ENCODE peak calls at places on chromosomes 4 and X, in eight cellular contexts. B is tibial artery, O is esophagus muscularis mucosa, P is GM12878, K is psoas muscle, T is GM23248, Q is mammary epithelial cell, A is transverse colon. F is an unnamed sample.

GRCh38 chrX:149648932-149649331 is 17.3 kb upstream of the TMEM185A start:
- DNase-seq in B (no peak), O (peak; percentile 78), P (no peak), K (no peak), T (no peak), Q (no peak), A (no peak), F (no peak)

GRCh38 chr4:159946983-159947645 is 844.2 kb downstream of the RAPGEF2 start:
- DNase-seq in B (no peak), O (no peak), P (peak; percentile 2), K (no peak), T (peak; percentile 62), Q (peak; percentile 62), A (no peak), F (peak; percentile 61)

GRCh38 chr4:22897520-22898108 is 204.9 kb downstream of the GBA3 start:
- DNase-seq in B (no peak), O (no peak), P (no peak), K (no peak), T (peak; percentile 29), Q (peak; percentile 4), A (peak; percentile 35), F (peak; percentile 56)

GRCh38 chrX:137566746-137567473 is 983 bp downstream of the ZIC3 start:
- DNase-seq in B (no peak), O (no peak), P (no peak), K (no peak), T (peak; percentile 12), Q (no peak), A (no peak), F (no peak)

GRCh38 chr4:175470141-175470540 is 341.9 kb downstream of the GPM6A start:
- DNase-seq in B (no peak), O (no peak), P (no peak), K (no peak), T (peak; percentile 36), Q (peak; percentile 18), A (no peak), F (no peak)

GRCh38 chrX:74449322-74449936 is 28.1 kb downstream of the SLC16A2 start:
- DNase-seq in B (no peak), O (no peak), P (no peak), K (no peak), T (peak; percentile 14), Q (peak; percentile 76), A (no peak), F (no peak)

GRCh38 chrX:69128573-69128972 is 36.7 kb downstream of the PJA1 start:
- DNase-seq in B (peak; percentile 24), O (no peak), P (no peak), K (no peak), T (peak; percentile 58), Q (no peak), A (no peak), F (no peak)

GRCh38 chr4:109440948-109441347 is 7.3 kb downstream of the SEC24B start:
- DNase-seq in B (no peak), O (no peak), P (no peak), K (no peak), T (peak; percentile 46), Q (peak; percentile 83), A (no peak), F (no peak)

GRCh38 chr4:1449475-1449832 is 43.2 kb upstream of the NKX1-1 start:
- DNase-seq in B (no peak), O (no peak), P (no peak), K (no peak), T (no peak), Q (no peak), A (no peak), F (no peak)

GRCh38 chr4:159837071-159837470 is 734.2 kb downstream of the RAPGEF2 start:
- DNase-seq in B (no peak), O (no peak), P (no peak), K (no peak), T (no peak), Q (no peak), A (no peak), F (no peak)

GRCh38 chrX:14673764-14674163 is 144.4 kb downstream of the GLRA2 start:
- DNase-seq in B (no peak), O (no peak), P (peak; percentile 70), K (no peak), T (peak; percentile 80), Q (peak; percentile 91), A (peak; percentile 25), F (peak; percentile 81)

GRCh38 chrX:47581731-47582647 is at the start of gene TIMP1:
- DNase-seq in B (peak; percentile 95), O (peak; percentile 96), P (peak; percentile 45), K (peak; percentile 92), T (peak; percentile 95), Q (peak; percentile 85), A (peak; percentile 82), F (peak; percentile 44)

GRCh38 chrX:123807825-123808416 is 51.9 kb upstream of the XIAP start:
- DNase-seq in B (no peak), O (no peak), P (no peak), K (no peak), T (peak; percentile 60), Q (no peak), A (no peak), F (peak; percentile 69)

GRCh38 chrX:155923200-155923599 is 42.1 kb downstream of the VAMP7 start:
- DNase-seq in B (no peak), O (no peak), P (no peak), K (no peak), T (no peak), Q (no peak), A (no peak), F (no peak)
- H3K9me3 ChIP-seq in B (no peaks in the 10 kb centered on the region), O (no peaks in the 10 kb centered on the region), P (peaks cover under 1% of the 10 kb centered on the region), K (no peaks in the 10 kb centered on the region), T (no peaks in the 10 kb centered on the region), Q (peaks cover 4% of the 10 kb centered on the region), A (no peaks in the 10 kb centered on the region), F (no peaks in the 10 kb centered on the region)

DNA sequence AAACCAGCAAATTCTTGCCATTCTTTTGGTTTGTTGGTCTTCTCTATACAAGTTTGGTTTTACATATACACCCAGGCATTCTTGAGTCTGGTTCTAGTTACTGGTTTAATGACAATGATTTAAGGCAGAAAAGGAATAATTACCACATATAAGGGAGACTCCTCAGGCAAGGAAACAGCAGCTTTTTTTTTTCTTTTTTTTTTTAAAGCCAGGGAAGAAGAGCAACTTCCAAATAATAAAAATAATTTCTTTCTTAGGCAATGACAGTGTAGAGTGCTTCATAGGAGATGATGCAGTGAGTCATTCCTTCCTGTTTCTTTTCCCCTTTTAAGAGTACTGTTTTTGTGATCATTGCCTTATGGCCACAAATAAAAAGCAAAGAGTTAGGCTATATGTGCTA is 289.7 kb downstream of the DKK2 start:
- DNase-seq in B (no peak), O (no peak), P (no peak), K (no peak), T (peak; percentile 80), Q (peak; percentile 9), A (no peak), F (no peak)
- H3K4me3 ChIP-seq in B (no peak overlapping the region), O (no peak overlapping the region), P (no peak overlapping the region), K (no peak overlapping the region), T (no peak overlapping the region), Q (no peak overlapping the region), A (no peak overlapping the region), F (no peak overlapping the region)

DNA sequence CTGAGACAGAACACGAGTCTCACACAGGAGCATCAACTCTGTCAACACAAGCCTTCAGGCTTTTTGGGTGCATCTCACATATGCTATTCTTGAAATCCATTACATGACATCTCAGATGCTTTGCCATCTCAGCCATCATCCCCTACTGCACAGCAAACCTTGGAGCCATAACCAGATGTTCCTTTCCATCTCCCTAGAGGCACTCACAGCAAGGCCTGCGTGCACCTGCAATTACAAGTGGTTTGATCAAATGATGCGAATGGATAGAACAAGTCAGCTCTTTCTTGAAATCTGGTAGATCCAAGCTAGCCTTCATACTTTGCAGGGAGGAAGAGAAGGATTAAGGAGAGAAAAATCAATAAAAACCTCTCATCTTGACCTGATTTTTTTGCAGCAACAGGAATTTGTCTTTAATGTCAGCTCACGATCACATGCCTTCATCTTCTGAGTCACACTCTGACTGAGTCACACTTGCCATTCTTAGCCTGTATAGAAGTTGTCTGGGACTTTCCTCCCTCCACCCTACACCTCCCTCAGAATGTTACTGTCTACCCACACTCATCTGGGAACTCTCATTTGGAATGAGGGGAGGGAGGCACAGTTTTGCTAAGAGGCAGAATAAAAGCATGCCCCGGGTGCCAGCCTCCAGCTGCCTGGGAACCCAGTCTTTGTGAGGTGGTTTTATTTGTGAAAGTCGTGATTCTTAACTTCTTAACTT is 11.9 kb upstream of the TRIML1 start:
- DNase-seq in B (no peak), O (no peak), P (no peak), K (no peak), T (peak; percentile 13), Q (peak; percentile 96), A (no peak), F (no peak)
- H3K27ac ChIP-seq in B (peak overlapping the region; percentile 38), O (no peak overlapping the region), P (no peak overlapping the region), K (no peak overlapping the region), T (no peak overlapping the region), Q (peak overlapping the region; percentile 21), A (no peak overlapping the region), F (no peak overlapping the region)

DNA sequence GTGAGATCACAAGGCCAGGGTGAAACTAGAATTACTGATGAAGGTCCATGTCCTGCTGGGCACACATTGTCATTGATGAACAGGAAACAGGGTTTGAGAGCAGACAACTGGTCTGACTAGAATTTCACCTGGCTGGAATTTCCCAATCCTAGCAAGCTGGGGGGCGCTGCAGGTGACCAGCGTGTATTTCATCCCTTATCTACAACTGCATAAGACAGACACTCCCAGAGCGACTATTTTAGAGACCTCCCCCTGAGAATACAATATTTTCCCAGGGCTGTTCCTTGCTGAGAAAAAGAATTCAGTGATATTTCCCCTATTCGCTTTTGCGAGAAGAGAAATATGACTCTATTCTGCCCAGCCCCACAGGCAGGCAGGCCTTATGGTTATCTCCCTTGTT is 432.6 kb upstream of the GALNT7 start:
- DNase-seq in B (no peak), O (no peak), P (no peak), K (no peak), T (no peak), Q (no peak), A (no peak), F (no peak)
- H3K9me3 ChIP-seq in B (peaks cover 12% of the 10 kb centered on the region), O (peaks cover 43% of the 10 kb centered on the region), P (peaks cover 3% of the 10 kb centered on the region), K (peaks cover 7% of the 10 kb centered on the region), T (no peaks in the 10 kb centered on the region), Q (no peaks in the 10 kb centered on the region), A (peaks cover 27% of the 10 kb centered on the region), F (no peaks in the 10 kb centered on the region)

F was measured in small intestine.